ENCODE peak calls at places on chromosome 4, in five cellular contexts. P, E, R, Z and Q are unnamed samples.

GRCh38 chr4:5157721-5158390 is 106.6 kb downstream of the STK32B start:
- DNase-seq in P (no peak), E (no peak), R (no peak), Z (peak), Q (no peak)

GRCh38 chr4:143019351-143019750 is 165.4 kb upstream of the USP38 start:
- DNase-seq in P (no peak), E (no peak), R (no peak), Z (no peak), Q (no peak)

GRCh38 chr4:3858765-3859388 is 92.7 kb downstream of the ADRA2C start:
- DNase-seq in P (no peak), E (no peak), R (no peak), Z (no peak), Q (no peak)

GRCh38 chr4:81685105-81685504 is 213.4 kb upstream of the RASGEF1B start:
- DNase-seq in P (no peak), E (no peak), R (no peak), Z (no peak), Q (no peak)

GRCh38 chr4:169210516-169211108 is 60.1 kb downstream of the SH3RF1 start:
- DNase-seq in P (no peak), E (no peak), R (no peak), Z (no peak), Q (no peak)

GRCh38 chr4:139300431-139301142 is 718 bp upstream of the NAA15 start:
- DNase-seq in P (no peak), E (no peak), R (peak), Z (peak), Q (no peak)

GRCh38 chr4:52241916-52242315 is 190.8 kb downstream of the SPATA18 start:
- DNase-seq in P (no peak), E (no peak), R (no peak), Z (no peak), Q (no peak)

GRCh38 chr4:6937748-6938147 is 28.1 kb downstream of the TBC1D14 start:
- DNase-seq in P (no peak), E (no peak), R (no peak), Z (no peak), Q (no peak)

GRCh38 chr4:10015140-10015753 is 6.0 kb downstream of the SLC2A9 start:
- DNase-seq in P (peak), E (no peak), R (peak), Z (no peak), Q (peak)

GRCh38 chr4:15963001-15963451 is at the start of gene FGFBP2:
- DNase-seq in P (no peak), E (no peak), R (peak), Z (peak), Q (peak)

GRCh38 chr4:114599231-114600065 is 841 bp downstream of the UGT8 start:
- DNase-seq in P (no peak), E (no peak), R (peak), Z (no peak), Q (peak)

GRCh38 chr4:16860506-16860905 is 37.9 kb downstream of the LDB2 start:
- DNase-seq in P (no peak), E (no peak), R (no peak), Z (no peak), Q (no peak)

GRCh38 chr4:155953151-155954117 is at the start of gene CTSO:
- DNase-seq in P (no peak), E (peak), R (peak), Z (peak), Q (peak)
- TF ChIP-seq USF2 in P (no peak), E (no peak), R (no peak), Z (no peak), Q (no peak)

DNA sequence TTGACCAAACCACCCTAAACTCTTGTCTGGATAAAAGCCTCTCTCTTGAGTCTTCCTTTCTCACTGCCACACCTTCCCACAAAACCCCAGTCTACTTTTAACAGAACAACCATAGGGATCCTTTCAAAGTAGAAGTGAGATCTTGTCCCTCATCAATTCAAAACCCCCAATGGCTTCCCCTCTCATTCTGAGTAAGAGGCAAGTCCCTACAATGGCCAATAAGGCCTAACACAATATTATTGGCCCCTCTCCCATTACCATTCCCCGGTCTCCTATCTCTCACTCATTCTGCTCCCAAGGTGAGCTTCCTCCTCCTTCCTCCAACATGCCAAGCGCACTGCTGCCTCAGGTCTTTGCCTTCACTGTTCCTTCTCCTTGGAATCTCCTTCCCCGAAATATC is 57.1 kb downstream of the REELD1 start:
- DNase-seq in P (no peak), E (no peak), R (no peak), Z (no peak), Q (no peak)
- TF ChIP-seq USF2 in P (no peak), E (no peak), R (no peak), Z (no peak), Q (no peak)

GRCh38 chr4:2290974-2291704 is 29.2 kb upstream of the MXD4 start:
- DNase-seq in P (no peak), E (no peak), R (peak), Z (no peak), Q (no peak)
- TF ChIP-seq USF2 in P (no peak), E (no peak), R (no peak), Z (no peak), Q (no peak)

GRCh38 chr4:122083356-122083755 is 68.8 kb upstream of the BLTP1 start:
- DNase-seq in P (no peak), E (no peak), R (no peak), Z (no peak), Q (no peak)

GRCh38 chr4:122090989-122091388 is 61.1 kb upstream of the BLTP1 start:
- DNase-seq in P (no peak), E (no peak), R (no peak), Z (no peak), Q (no peak)

GRCh38 chr4:122083971-122084370 is 68.2 kb upstream of the BLTP1 start:
- DNase-seq in P (no peak), E (no peak), R (no peak), Z (no peak), Q (no peak)

GRCh38 chr4:122091397-122091796 is 60.7 kb upstream of the BLTP1 start:
- DNase-seq in P (no peak), E (no peak), R (no peak), Z (no peak), Q (no peak)

GRCh38 chr4:122086338-122086737 is 65.8 kb upstream of the BLTP1 start:
- DNase-seq in P (no peak), E (no peak), R (no peak), Z (no peak), Q (no peak)
- TF ChIP-seq USF2 in P (no peak), E (no peak), R (no peak), Z (no peak), Q (no peak)

GRCh38 chr4:11543710-11544109 is 115.0 kb upstream of the HS3ST1 start:
- DNase-seq in P (no peak), E (no peak), R (no peak), Z (no peak), Q (no peak)

GRCh38 chr4:11546391-11547160 is 117.9 kb upstream of the HS3ST1 start:
- DNase-seq in P (no peak), E (no peak), R (no peak), Z (no peak), Q (no peak)

GRCh38 chr4:11549525-11549924 is 120.8 kb upstream of the HS3ST1 start:
- DNase-seq in P (no peak), E (no peak), R (no peak), Z (no peak), Q (no peak)

GRCh38 chr4:11545651-11546050 is 117.0 kb upstream of the HS3ST1 start:
- DNase-seq in P (no peak), E (no peak), R (no peak), Z (no peak), Q (no peak)

DNA sequence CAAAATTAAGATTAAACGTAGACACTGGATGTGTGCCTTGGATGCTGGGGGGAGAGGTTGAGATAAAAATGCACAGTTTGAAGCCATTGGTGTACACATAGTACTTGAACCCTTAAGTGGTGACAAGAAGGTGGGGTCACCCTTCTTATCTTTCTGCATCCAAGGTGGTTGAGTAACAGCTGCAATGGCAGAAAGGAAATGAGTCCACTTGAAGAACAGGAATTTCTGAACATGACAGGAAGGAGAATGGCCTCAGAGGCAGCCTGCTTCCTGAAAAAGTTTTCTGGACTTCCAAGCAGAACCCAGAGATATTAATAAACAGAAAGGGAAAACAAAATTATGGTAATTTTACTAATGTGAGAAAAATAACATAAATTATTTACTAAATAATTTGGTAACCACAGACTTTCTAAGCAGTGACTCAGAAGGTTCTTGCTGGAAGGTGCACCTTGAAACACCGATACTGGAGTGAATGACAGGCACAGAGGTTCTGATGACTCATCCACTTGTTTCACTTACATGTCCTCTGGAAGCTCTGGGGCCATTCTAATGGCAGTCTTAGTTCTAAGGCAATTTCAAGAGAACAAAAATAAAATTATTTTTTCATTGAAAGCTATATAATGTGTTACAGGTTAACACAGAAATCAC is 120.0 kb upstream of the HS3ST1 start:
- DNase-seq in P (no peak), E (no peak), R (no peak), Z (no peak), Q (no peak)
- TF ChIP-seq USF2 in P (no peak), E (no peak), R (no peak), Z (no peak), Q (no peak)

GRCh38 chr4:123018391-123018755 is 96.0 kb upstream of the NUDT6 start:
- DNase-seq in P (no peak), E (no peak), R (no peak), Z (no peak), Q (no peak)
- TF ChIP-seq USF2 in P (no peak), E (no peak), R (no peak), Z (no peak), Q (no peak)

GRCh38 chr4:37138019-37138653 is 106.4 kb upstream of the NWD2 start:
- DNase-seq in P (no peak), E (no peak), R (no peak), Z (no peak), Q (no peak)
- TF ChIP-seq USF2 in P (no peak), E (no peak), R (no peak), Z (no peak), Q (no peak)

GRCh38 chr4:72670521-72670920 is 101.5 kb upstream of the ADAMTS3 start:
- DNase-seq in P (no peak), E (no peak), R (no peak), Z (no peak), Q (no peak)

GRCh38 chr4:72666910-72667309 is 97.9 kb upstream of the ADAMTS3 start:
- DNase-seq in P (no peak), E (no peak), R (no peak), Z (no peak), Q (peak)

GRCh38 chr4:72665376-72665978 is 96.5 kb upstream of the ADAMTS3 start:
- DNase-seq in P (no peak), E (no peak), R (no peak), Z (no peak), Q (no peak)
- TF ChIP-seq USF2 in P (no peak), E (no peak), R (no peak), Z (no peak), Q (no peak)

DNA sequence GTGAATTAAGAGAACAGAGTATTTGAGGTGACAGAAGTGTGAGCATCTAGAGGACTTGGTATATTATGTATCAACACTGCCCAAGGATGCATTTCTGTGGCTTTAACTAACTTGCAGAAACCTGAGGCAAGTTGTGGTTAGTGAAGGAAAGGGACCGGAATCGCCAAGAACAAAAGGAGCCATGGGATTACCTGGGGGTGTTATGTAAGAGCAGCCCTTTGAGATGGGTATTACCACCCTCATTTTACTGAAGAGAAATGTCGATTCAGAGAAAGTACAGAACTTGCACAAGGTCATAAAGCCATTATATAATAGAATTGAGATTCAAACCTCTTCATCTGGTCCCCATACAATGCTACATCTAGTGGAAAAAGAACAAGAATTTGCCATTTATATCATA is 14.3 kb downstream of the TENM3 start:
- DNase-seq in P (no peak), E (no peak), R (no peak), Z (no peak), Q (no peak)
- TF ChIP-seq USF2 in P (no peak), E (no peak), R (no peak), Z (no peak), Q (no peak)

DNA sequence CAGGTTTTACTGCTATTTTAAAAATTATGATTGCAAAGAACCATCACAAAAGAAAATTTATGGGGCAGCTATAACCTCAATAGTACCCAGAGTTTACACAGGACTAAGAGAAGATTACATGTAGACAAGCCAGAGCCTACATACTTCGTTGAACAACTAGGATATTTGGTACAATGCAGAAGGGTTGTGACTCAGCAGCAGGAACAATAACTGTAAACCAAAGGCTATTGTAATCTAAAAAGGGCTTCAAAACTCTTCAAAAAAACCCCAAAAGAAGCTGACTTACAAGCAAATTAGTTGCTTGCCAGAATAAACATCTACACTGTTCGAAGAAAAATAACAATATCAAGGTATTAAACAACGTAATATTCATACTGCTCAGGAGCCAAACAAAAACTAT is 618.0 kb downstream of the STPG2 start:
- DNase-seq in P (no peak), E (no peak), R (no peak), Z (no peak), Q (no peak)
- TF ChIP-seq USF2 in P (no peak), E (no peak), R (no peak), Z (no peak), Q (no peak)